ENCODE peak calls at places on chromosome 7, in four cellular contexts. A is dorsolateral prefrontal cortex; C is renal cortical epithelial cell; S is activated gamma-delta T cell treated with anti-CD3 and anti-CD28 coated beads, Interleukin-2, amount 50 U/mL, for 16 hours. D is an unnamed sample.

GRCh38 chr7:143876218-143876617 is 25.8 kb downstream of the TCAF1 start:
- DNase-seq in A (no peak), C (no peak), S (no peak), D (no peak)

GRCh38 chr7:73521636-73522080 is 435 bp downstream of the BAZ1B start:
- DNase-seq in A (peak), C (no peak), S (peak), D (peak)

GRCh38 chr7:26157520-26158105 is 5.6 kb downstream of the NFE2L3 start:
- DNase-seq in A (no peak), C (no peak), S (no peak), D (no peak)

GRCh38 chr7:99224263-99224947 is 16.5 kb upstream of the KPNA7 start:
- DNase-seq in A (no peak), C (peak), S (no peak), D (peak)

GRCh38 chr7:111931016-111931517 is 275.1 kb downstream of the DOCK4 start:
- DNase-seq in A (no peak), C (peak), S (no peak), D (no peak)

GRCh38 chr7:150971242-150972048 is 6.7 kb downstream of the KCNH2 start:
- DNase-seq in A (no peak), C (no peak), S (no peak), D (no peak)

GRCh38 chr7:68364871-68365625 is 1233.2 kb upstream of the AUTS2 start:
- DNase-seq in A (no peak), C (no peak), S (no peak), D (no peak)

GRCh38 chr7:31373337-31374289 is 33.1 kb upstream of the NEUROD6 start:
- DNase-seq in A (no peak), C (peak), S (no peak), D (peak)

GRCh38 chr7:143126146-143126545 is 5.7 kb upstream of the PIP start:
- DNase-seq in A (no peak), C (peak), S (no peak), D (no peak)

D was measured in NK-92 treated with Interleukin-12 subunit alpha and Interleukin-12 subunit beta, amount 100 ng/mL, for 24 hours.